ENCODE peak calls at places on chromosomes 13 and 19, in seven cellular contexts. E is ELR; N is stimulated activated CD4-positive, alpha-beta T cell treated with anti-CD3 and anti-CD28 coated beads, Interleukin-2, amount 100 ng/mL, for 48 hours; G is T-cell; I is non-pigmented ciliary epithelial cell; O is activated CD8-positive, alpha-beta T cell treated with anti-CD3 and anti-CD28 coated beads for 36 hours; A is HFFc6. V is an unnamed sample.

GRCh38 chr13:52949744-52950143 is 78.9 kb upstream of the OLFM4 start:
- DNase-seq in I (no peak), G (no peak), O (no peak), N (no peak), E (no peak), A (no peak), V (no peak)

GRCh38 chr19:10501971-10502523 is 1.1 kb downstream of the KEAP1 start:
- DNase-seq in I (no peak), N (peak), E (peak), G (no peak), A (no peak), O (peak), V (peak)

GRCh38 chr19:45069056-45069455 is 7.2 kb downstream of the ZNF296 start:
- DNase-seq in I (no peak), E (peak), A (no peak), N (no peak), G (no peak), O (no peak), V (no peak)

GRCh38 chr19:4051175-4052101 is 15.3 kb downstream of the ZBTB7A start:
- DNase-seq in A (peak), E (peak), I (no peak), N (no peak), O (peak), G (no peak), V (peak)

GRCh38 chr13:109759609-109760008 is 26.8 kb downstream of the IRS2 start:
- DNase-seq in A (no peak), I (no peak), G (no peak), E (no peak), O (no peak), N (no peak), V (no peak)

GRCh38 chr13:34577051-34577450 is 365.0 kb upstream of the NBEA start:
- DNase-seq in E (peak), A (peak), O (no peak), N (no peak), G (no peak), I (peak), V (no peak)

GRCh38 chr19:52189745-52190678 is at the start of gene PPP2R1A:
- DNase-seq in I (peak), E (peak), G (peak), A (peak), N (peak), O (peak), V (peak)

GRCh38 chr19:49677232-49677881 is at the start of gene PRMT1:
- DNase-seq in A (no peak), I (no peak), E (peak), O (no peak), N (peak), G (peak), V (peak)

GRCh38 chr13:48121733-48122132 is 26.8 kb upstream of the MED4 start:
- DNase-seq in N (no peak), E (no peak), I (no peak), G (no peak), A (no peak), O (no peak), V (no peak)

GRCh38 chr13:50934735-50935419 is 25.3 kb downstream of the RNASEH2B start:
- DNase-seq in A (no peak), N (no peak), G (no peak), O (no peak), I (no peak), E (no peak), V (peak)

GRCh38 chr19:27776020-27776419 is 1436.9 kb downstream of the UQCRFS1 start:
- DNase-seq in G (no peak), O (peak), N (no peak), E (peak), I (no peak), A (peak), V (peak)

GRCh38 chr19:42111384-42111783 is 20.9 kb downstream of the POU2F2 start:
- DNase-seq in I (no peak), G (no peak), A (peak), O (no peak), N (no peak), E (peak), V (no peak)

GRCh38 chr13:51048166-51048461 is 63.0 kb downstream of the C13orf42 start:
- DNase-seq in G (no peak), E (no peak), A (no peak), N (no peak), O (no peak), I (no peak), V (no peak)

GRCh38 chr19:18541258-18541991 is 1.9 kb downstream of the FKBP8 start:
- DNase-seq in A (peak), I (no peak), G (no peak), O (peak), N (no peak), E (peak), V (no peak)

GRCh38 chr19:42343344-42344110 is 18.1 kb downstream of the MEGF8 start:
- DNase-seq in O (peak), E (no peak), I (no peak), G (no peak), N (no peak), A (no peak), V (no peak)

GRCh38 chr13:83935566-83935965 is 53.3 kb upstream of the SLITRK1 start:
- DNase-seq in E (no peak), A (no peak), N (no peak), O (no peak), I (no peak), G (no peak), V (no peak)

GRCh38 chr13:28161370-28161769 is 23.0 kb downstream of the PAN3 start:
- DNase-seq in N (no peak), G (no peak), E (peak), O (no peak), A (peak), I (no peak), V (no peak)

GRCh38 chr19:30564551-30565011 is 192.4 kb downstream of the ZNF536 start:
- DNase-seq in O (no peak), G (no peak), I (no peak), E (no peak), A (no peak), N (no peak), V (no peak)

GRCh38 chr13:27966641-27967202 is 2.4 kb downstream of the CDX2 start:
- DNase-seq in O (no peak), N (no peak), A (no peak), G (no peak), I (no peak), E (no peak), V (no peak)

GRCh38 chr13:48626077-48626449 is 27.7 kb upstream of the CYSLTR2 start:
- DNase-seq in A (no peak), I (peak), O (no peak), G (no peak), N (no peak), E (no peak), V (peak)

GRCh38 chr19:32066056-32066455 is 279.4 kb upstream of the ZNF507 start:
- DNase-seq in O (no peak), E (no peak), A (no peak), N (no peak), I (no peak), G (no peak), V (no peak)

GRCh38 chr19:16402076-16402475 is 69.7 kb downstream of the EPS15L1 start:
- DNase-seq in N (no peak), A (no peak), O (no peak), E (no peak), G (no peak), I (no peak), V (no peak)

GRCh38 chr19:29576043-29576442 is 30.0 kb upstream of the POP4 start:
- DNase-seq in O (no peak), I (no peak), G (no peak), E (peak), N (no peak), A (no peak), V (no peak)

GRCh38 chr13:61142506-61142905 is 273.1 kb downstream of the PCDH20 start:
- DNase-seq in G (no peak), I (no peak), N (no peak), E (no peak), O (no peak), A (no peak), V (no peak)

GRCh38 chr19:46571495-46571894 is 29.6 kb upstream of the CALM3 start:
- DNase-seq in A (peak), O (peak), G (no peak), N (peak), E (peak), I (no peak), V (no peak)

GRCh38 chr19:12872941-12873890 is 8.0 kb downstream of the DNASE2 start:
- DNase-seq in E (peak), A (peak), G (peak), O (peak), N (peak), I (no peak), V (peak)

GRCh38 chr19:6807291-6807690 is 34.8 kb downstream of the VAV1 start:
- DNase-seq in E (no peak), G (no peak), O (no peak), I (no peak), N (no peak), A (no peak), V (no peak)

GRCh38 chr19:47492137-47492533 is 8.1 kb upstream of the KPTN start:
- DNase-seq in A (no peak), G (no peak), O (no peak), E (no peak), I (no peak), N (no peak), V (no peak)

GRCh38 chr13:67023088-67023893 is 206.8 kb downstream of the PCDH9 start:
- DNase-seq in G (no peak), E (peak), N (no peak), O (peak), I (peak), A (peak), V (no peak)

V was measured in HL-60.